ENCODE peak calls at places on chromosome 10, in five cellular contexts. N is K562, P is HCT116, K is GM12878, J is H1. Y is an unnamed sample.

GRCh38 chr10:12279281-12279680 is 70.1 kb upstream of the CAMK1D start:
- DNase-seq in N (no peak), K (no peak), P (no peak), J (no peak), Y (no peak)

GRCh38 chr10:28294169-28294532 is 8.7 kb downstream of the MPP7 start:
- DNase-seq in K (no peak), J (no peak), N (no peak), P (no peak), Y (no peak)

GRCh38 chr10:110919971-110920881 is 822 bp downstream of the SHOC2 start:
- DNase-seq in K (peak), N (peak), P (no peak), J (peak), Y (no peak)

GRCh38 chr10:3248526-3249255 is 76.1 kb upstream of the PITRM1 start:
- DNase-seq in K (no peak), N (no peak), J (no peak), P (peak), Y (no peak)

GRCh38 chr10:124194199-124194824 is 100.9 kb upstream of the CHST15 start:
- DNase-seq in J (no peak), K (peak), P (no peak), N (no peak), Y (no peak)

GRCh38 chr10:14502451-14502850 is 171.7 kb upstream of the FRMD4A start:
- DNase-seq in J (no peak), N (no peak), K (no peak), P (no peak), Y (no peak)

GRCh38 chr10:85668522-85668921 is 698.1 kb downstream of the GRID1 start:
- DNase-seq in K (no peak), J (no peak), N (no peak), P (no peak), Y (no peak)

GRCh38 chr10:74104996-74105395 is 45.6 kb downstream of the AP3M1 start:
- DNase-seq in N (no peak), J (no peak), P (no peak), K (no peak), Y (no peak)

GRCh38 chr10:55630491-55631056 is 730.5 kb downstream of the ZWINT start:
- DNase-seq in P (no peak), N (no peak), K (no peak), J (peak), Y (no peak)

GRCh38 chr10:28293238-28294168 is 9.4 kb downstream of the MPP7 start:
- DNase-seq in J (no peak), N (no peak), K (no peak), P (no peak), Y (no peak)

GRCh38 chr10:18087398-18087797 is 52.8 kb upstream of the CACNB2 start:
- DNase-seq in J (no peak), N (no peak), P (no peak), K (no peak), Y (no peak)

GRCh38 chr10:71693377-71693776 is 26.2 kb downstream of the C10orf105 start:
- DNase-seq in K (no peak), J (no peak), P (no peak), N (no peak), Y (no peak)

GRCh38 chr10:24153016-24153415 is 55.9 kb upstream of the KIAA1217 start:
- DNase-seq in N (no peak), J (no peak), P (no peak), K (no peak), Y (no peak)

GRCh38 chr10:16967866-16968721 is 150.9 kb upstream of the RSU1 start:
- DNase-seq in P (peak), N (no peak), K (no peak), J (no peak), Y (peak)

GRCh38 chr10:87861566-87861952 is 1.8 kb downstream of the KLLN start:
- DNase-seq in K (peak), J (no peak), P (no peak), N (peak), Y (peak)

GRCh38 chr10:69644658-69645295 is 14.7 kb downstream of the FAM241B start:
- DNase-seq in N (peak), K (no peak), J (peak), P (peak), Y (peak)

GRCh38 chr10:109981641-109982040 is 26.1 kb upstream of the ADD3 start:
- DNase-seq in K (no peak), P (no peak), J (no peak), N (no peak), Y (no peak)

GRCh38 chr10:123287594-123288247 is 133.5 kb downstream of the BUB3 start:
- DNase-seq in P (peak), N (no peak), J (peak), K (no peak), Y (no peak)

GRCh38 chr10:84296071-84296981 is 32.1 kb upstream of the CCSER2 start:
- DNase-seq in J (no peak), P (no peak), K (no peak), N (no peak), Y (no peak)

GRCh38 chr10:82390866-82391658 is 516.1 kb downstream of the NRG3 start:
- DNase-seq in K (no peak), J (no peak), N (no peak), P (no peak), Y (no peak)

GRCh38 chr10:123236122-123236521 is 81.9 kb downstream of the BUB3 start:
- DNase-seq in J (no peak), P (no peak), N (no peak), K (no peak), Y (peak)

GRCh38 chr10:85548038-85548437 is 818.6 kb downstream of the GRID1 start:
- DNase-seq in K (peak), P (peak), N (no peak), J (no peak), Y (peak)

GRCh38 chr10:71239131-71239915 is 27.0 kb downstream of the UNC5B start:
- DNase-seq in N (no peak), K (no peak), J (no peak), P (no peak), Y (no peak)

GRCh38 chr10:3473271-3473670 is 300.7 kb upstream of the PITRM1 start:
- DNase-seq in K (no peak), P (no peak), N (no peak), J (no peak), Y (no peak)

GRCh38 chr10:48476279-48476982 is 128.4 kb downstream of the ARHGAP22 start:
- DNase-seq in J (peak), K (no peak), N (no peak), P (no peak), Y (no peak)

GRCh38 chr10:119416855-119417254 is 125.7 kb downstream of the RGS10 start:
- DNase-seq in P (peak), N (peak), J (peak), K (peak), Y (peak)

GRCh38 chr10:69009360-69009759 is 20.8 kb downstream of the KIFBP start:
- DNase-seq in P (no peak), N (no peak), K (no peak), J (no peak), Y (no peak)

GRCh38 chr10:106387063-106387462 is 777.4 kb downstream of the SORCS1 start:
- DNase-seq in N (no peak), J (no peak), K (no peak), P (no peak), Y (no peak)

GRCh38 chr10:22308390-22308789 is 7.8 kb upstream of the COMMD3 start:
- DNase-seq in J (no peak), N (no peak), P (no peak), K (peak), Y (no peak)

GRCh38 chr10:133141144-133141962 is 18.7 kb upstream of the KNDC1 start:
- DNase-seq in N (no peak), K (no peak), P (no peak), J (peak), Y (no peak)

GRCh38 chr10:96709525-96709924 is 10.8 kb downstream of the PIK3AP1 start:
- DNase-seq in N (no peak), J (no peak), K (no peak), P (no peak), Y (no peak)

GRCh38 chr10:128047991-128048826 is 78.0 kb downstream of the MKI67 start:
- DNase-seq in K (no peak), J (no peak), P (no peak), N (no peak), Y (peak)

GRCh38 chr10:48651839-48652238 is 32.8 kb upstream of the WDFY4 start:
- DNase-seq in P (no peak), N (no peak), K (no peak), J (no peak), Y (no peak)

DNA sequence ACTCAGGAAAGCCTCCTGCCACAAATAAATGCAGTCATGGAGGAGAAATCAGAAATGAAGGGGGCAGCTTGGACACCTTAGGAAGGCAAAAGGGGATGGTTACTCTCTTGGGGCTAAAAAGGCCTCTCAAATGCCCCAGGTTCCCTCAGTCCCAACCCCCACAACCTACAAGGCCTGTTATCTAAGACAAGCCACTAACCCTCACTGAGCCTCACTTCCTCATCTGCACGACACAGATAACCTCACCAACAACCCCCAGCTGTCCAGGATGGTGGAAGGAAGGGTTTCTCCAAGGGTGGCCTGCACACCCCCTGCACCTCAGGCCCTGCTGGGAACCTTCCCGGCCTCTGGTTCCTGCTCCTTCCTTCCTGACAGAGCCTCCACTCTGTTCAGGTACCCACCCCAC is 29.2 kb downstream of the SORBS1 start:
- DNase-seq in J (no peak), P (no peak), N (peak), K (no peak), Y (no peak)
- H3K4me2 ChIP-seq in J (no peak), P (no peak), N (peak), K (no peak), Y (no peak)

GRCh38 chr10:33719005-33719703 is 384.7 kb upstream of the NRP1 start:
- DNase-seq in N (no peak), K (no peak), P (no peak), J (no peak), Y (no peak)

GRCh38 chr10:33720161-33720560 is 385.7 kb upstream of the NRP1 start:
- DNase-seq in P (no peak), K (no peak), J (no peak), N (no peak), Y (no peak)

GRCh38 chr10:33723181-33723580 is 388.7 kb upstream of the NRP1 start:
- DNase-seq in N (no peak), J (no peak), P (no peak), K (no peak), Y (no peak)

GRCh38 chr10:33721509-33721908 is 387.0 kb upstream of the NRP1 start:
- DNase-seq in P (no peak), J (no peak), K (no peak), N (no peak), Y (no peak)

GRCh38 chr10:33722067-33722466 is 387.6 kb upstream of the NRP1 start:
- DNase-seq in K (no peak), P (no peak), N (no peak), J (no peak), Y (no peak)
- TF ChIP-seq SP1 in K (no peak), P (no peak), N (no peak), J (no peak), Y (no peak)

DNA sequence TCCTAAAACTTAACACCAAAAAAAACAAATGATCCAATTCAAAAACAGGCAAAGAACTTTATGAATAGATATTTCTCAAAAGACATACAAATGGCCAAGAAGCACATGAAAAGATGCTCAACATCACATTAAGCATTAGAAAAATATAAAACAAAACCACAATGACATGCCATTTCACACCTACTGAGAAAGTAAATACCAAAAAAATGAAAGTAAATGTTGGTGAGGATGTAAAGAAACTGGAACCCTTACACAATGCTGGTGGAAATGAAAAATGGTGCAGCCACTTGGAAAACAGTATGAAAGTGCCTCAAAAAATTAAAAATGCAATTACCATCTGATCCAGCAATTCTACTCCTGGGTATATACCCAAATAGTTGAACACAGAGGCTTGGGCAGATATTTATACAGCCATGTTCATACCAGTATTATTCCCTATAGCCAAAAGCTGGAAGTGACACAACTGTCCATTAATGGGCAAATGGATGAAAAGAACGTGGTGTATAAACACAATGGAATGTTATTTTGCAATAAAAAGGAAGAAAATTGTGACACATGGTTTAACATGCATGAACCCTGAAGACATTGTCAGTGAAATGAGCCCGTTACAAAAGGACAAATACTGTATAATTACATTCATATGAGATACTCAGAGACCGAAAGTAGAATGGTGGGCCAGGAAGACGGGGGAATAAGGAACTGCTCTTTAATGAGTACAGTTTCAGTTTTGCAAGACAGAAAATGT is 89.0 kb downstream of the JMJD1C start:
- DNase-seq in N (no peak), P (no peak), K (peak), J (no peak), Y (no peak)
- TF ChIP-seq POLR2AphosphoS5 in N (no peak), P (no peak), K (no peak), J (no peak), Y (no peak)

DNA sequence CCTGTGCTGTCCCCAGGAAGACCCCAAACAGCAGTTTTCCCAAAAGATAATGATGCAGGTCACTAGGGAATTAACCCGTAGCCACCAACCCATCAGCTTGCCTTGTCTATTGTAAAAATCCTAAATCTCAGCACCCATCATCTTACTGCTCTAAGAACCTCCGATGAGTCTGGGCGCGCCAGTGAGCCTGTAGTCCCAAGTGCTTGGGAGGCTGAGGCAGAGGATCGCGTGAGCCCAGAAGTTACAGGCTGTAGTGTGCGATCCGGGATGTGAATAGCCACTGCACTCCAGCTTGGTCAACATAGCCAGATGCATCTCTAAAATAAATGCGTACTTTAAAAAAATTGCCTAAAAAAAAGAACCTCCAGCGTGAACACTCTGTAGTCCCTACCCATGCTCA is 951 bp downstream of the AS3MT start:
- DNase-seq in N (no peak), K (no peak), P (no peak), J (no peak), Y (no peak)
- H3K4me2 ChIP-seq in N (no peak), K (no peak), P (no peak), J (peak), Y (peak)

GRCh38 chr10:104441601-104442000 is 88.0 kb downstream of the CFAP58 start:
- DNase-seq in N (no peak), P (no peak), K (no peak), J (no peak), Y (no peak)

GRCh38 chr10:104449402-104449801 is 95.8 kb downstream of the CFAP58 start:
- DNase-seq in K (no peak), N (no peak), J (no peak), P (no peak), Y (no peak)

GRCh38 chr10:104447331-104447730 is 93.7 kb downstream of the CFAP58 start:
- DNase-seq in J (no peak), P (no peak), N (no peak), K (no peak), Y (no peak)

GRCh38 chr10:104447899-104448298 is 94.3 kb downstream of the CFAP58 start:
- DNase-seq in N (no peak), P (no peak), J (no peak), K (no peak), Y (no peak)

GRCh38 chr10:104445359-104445758 is 91.7 kb downstream of the CFAP58 start:
- DNase-seq in K (no peak), J (no peak), P (no peak), N (no peak), Y (no peak)
- TF ChIP-seq SP1 in K (no peak), J (no peak), P (no peak), N (no peak), Y (no peak)

GRCh38 chr10:132009575-132009974 is 27.9 kb upstream of the BNIP3 start:
- DNase-seq in K (no peak), P (no peak), J (no peak), N (no peak), Y (no peak)
- TF ChIP-seq POLR2AphosphoS5 in K (no peak), P (no peak), J (no peak), N (no peak), Y (no peak)

DNA sequence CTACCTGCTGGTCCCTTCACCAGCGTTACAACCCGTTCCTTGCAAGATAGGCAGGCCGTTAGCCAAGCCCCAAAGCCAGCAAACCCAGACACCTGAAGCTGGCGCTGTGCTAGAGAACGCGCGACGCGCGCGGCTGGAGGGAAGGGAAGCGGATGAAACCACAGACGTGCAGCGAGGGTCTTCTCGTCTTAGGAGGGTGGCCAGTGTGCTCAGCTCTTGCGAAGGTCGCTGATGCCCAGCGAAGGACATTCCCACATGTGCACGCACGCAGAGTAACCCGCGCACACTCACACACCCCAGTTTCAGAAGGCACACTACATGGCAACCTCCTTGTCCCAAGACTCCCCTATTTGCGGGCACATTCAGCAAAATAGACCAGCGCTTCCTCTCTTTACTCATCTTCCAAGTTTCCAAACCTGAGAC is 941 bp downstream of the TMEM26 start:
- DNase-seq in J (peak), K (no peak), N (no peak), P (no peak), Y (no peak)
- H3K4me2 ChIP-seq in J (peak), K (no peak), N (no peak), P (no peak), Y (no peak)

GRCh38 chr10:103470755-103471653 is 8.0 kb downstream of the CALHM3 start:
- DNase-seq in N (peak), P (no peak), J (no peak), K (peak), Y (no peak)

GRCh38 chr10:103475437-103475836 is 3.6 kb downstream of the CALHM3 start:
- DNase-seq in P (no peak), N (no peak), K (no peak), J (no peak), Y (no peak)

GRCh38 chr10:103473261-103473671 is 5.8 kb downstream of the CALHM3 start:
- DNase-seq in P (no peak), J (no peak), K (no peak), N (no peak), Y (no peak)

GRCh38 chr10:103474077-103474476 is 5.0 kb downstream of the CALHM3 start:
- DNase-seq in N (no peak), K (no peak), J (no peak), P (no peak), Y (no peak)

GRCh38 chr10:103472005-103472404 is 7.0 kb downstream of the CALHM3 start:
- DNase-seq in N (no peak), P (no peak), K (no peak), J (no peak), Y (no peak)
- TF ChIP-seq SP1 in N (no peak), P (no peak), K (no peak), J (no peak), Y (no peak)

Y was measured in HepG2.